ENCODE peak calls at places on chromosomes 2 and 18, in nine cellular contexts. A is GM13976; J is endothelial cell of umbilical vein; D is mesothelial cell of epicardium; K is RWPE1; X is activated CD8-positive, alpha-beta T cell treated with anti-CD3 and anti-CD28 coated beads for 36 hours; Z is K562; V is neural crest cell; B is tibial artery. I is an unnamed sample.

GRCh38 chr2:215790548-215791421 is 222.6 kb downstream of the MREG start:
- DNase-seq in J (no peak), X (no peak), D (no peak), A (no peak), V (no peak), K (no peak), B (no peak), Z (no peak), I (no peak)

GRCh38 chr2:46490521-46491141 is 11.3 kb downstream of the TMEM247 start:
- DNase-seq in A (peak; percentile 70), Z (no peak), K (no peak), X (no peak), B (peak; percentile 87), D (no peak), V (peak; percentile 42), J (no peak), I (no peak)

GRCh38 chr18:57359433-57359832 is 7.1 kb downstream of the ST8SIA3 start:
- DNase-seq in X (no peak), A (no peak), B (no peak), J (no peak), Z (no peak), V (no peak), D (no peak), K (no peak), I (no peak)

GRCh38 chr2:121135168-121135853 is 149.7 kb downstream of the TFCP2L1 start:
- DNase-seq in V (no peak), A (no peak), B (no peak), X (no peak), J (no peak), Z (no peak), D (no peak), K (no peak), I (no peak)

GRCh38 chr2:48194641-48195040 is 288.3 kb upstream of the FBXO11 start:
- DNase-seq in K (no peak), A (no peak), D (no peak), X (no peak), B (no peak), Z (no peak), V (no peak), J (no peak), I (no peak)

GRCh38 chr2:65486282-65486681 is 53.9 kb upstream of the SPRED2 start:
- DNase-seq in D (no peak), V (no peak), B (no peak), J (no peak), Z (no peak), X (no peak), K (no peak), A (no peak), I (no peak)

GRCh38 chr2:178946494-178946893 is 103.4 kb downstream of the CCDC141 start:
- DNase-seq in J (no peak), V (no peak), Z (no peak), K (no peak), B (no peak), A (no peak), X (no peak), D (no peak), I (no peak)

GRCh38 chr18:741931-742512 is 29.6 kb upstream of the ENOSF1 start:
- DNase-seq in D (no peak), X (no peak), A (peak; percentile 62), J (peak; percentile 78), K (peak; percentile 53), Z (peak; percentile 64), V (no peak), B (no peak), I (no peak)

GRCh38 chr2:38074047-38074774 is 1.7 kb downstream of the CYP1B1 start:
- DNase-seq in A (peak; percentile 43), J (no peak), K (no peak), Z (no peak), X (peak; percentile 19), B (no peak), V (peak; percentile 11), D (no peak), I (no peak)

GRCh38 chr2:219739061-219739460 is 111.6 kb downstream of the SLC4A3 start:
- DNase-seq in Z (no peak), V (no peak), J (no peak), X (no peak), K (no peak), B (no peak), A (no peak), D (no peak), I (no peak)

GRCh38 chr2:171134624-171135230 is 26.0 kb downstream of the TLK1 start:
- DNase-seq in J (no peak), D (no peak), Z (no peak), K (no peak), X (no peak), V (no peak), A (no peak), B (no peak), I (no peak)

GRCh38 chr18:79566841-79567370 is 112.7 kb upstream of the CTDP1 start:
- DNase-seq in Z (no peak), D (no peak), A (no peak), J (no peak), V (no peak), B (no peak), K (no peak), X (no peak), I (peak; percentile 52)

DNA sequence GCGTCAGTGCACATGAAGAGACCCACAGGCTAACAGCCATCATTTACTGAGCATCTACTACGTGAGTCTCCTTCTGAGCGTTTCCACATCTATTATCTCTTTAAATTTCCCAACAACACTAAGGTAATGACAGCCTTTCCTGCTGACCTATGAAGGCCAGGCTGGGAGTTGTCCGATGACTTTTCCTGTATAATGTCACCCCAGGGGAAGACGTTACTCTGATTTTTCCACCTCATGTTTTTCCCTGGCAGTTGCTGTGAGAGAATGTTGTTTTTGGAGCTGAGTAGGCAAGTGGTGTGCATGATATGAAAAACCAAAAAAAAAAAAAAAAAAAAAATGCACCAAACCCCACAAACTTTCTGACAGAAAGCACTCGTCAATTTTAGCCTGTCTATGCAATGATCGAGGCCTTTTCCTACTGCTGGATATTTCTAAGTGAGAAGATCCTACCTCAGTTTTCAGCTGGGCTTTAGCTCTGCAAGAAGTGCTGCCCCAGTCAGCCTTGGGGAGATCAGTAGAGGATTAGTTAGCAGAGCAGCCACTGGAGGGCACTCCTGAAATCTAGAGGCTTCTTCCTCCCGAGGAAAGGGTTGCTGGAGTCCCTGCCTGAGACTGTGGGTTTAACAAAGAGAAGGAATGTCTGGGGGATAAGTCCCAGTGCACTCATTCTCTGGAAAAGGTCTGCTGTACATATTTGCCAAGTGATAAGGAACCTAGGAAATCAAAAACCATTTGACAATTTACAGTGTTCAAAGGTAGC is 207.5 kb downstream of the SLC8A1 start:
- DNase-seq in B (peak; percentile 82), Z (no peak), D (no peak), V (no peak), J (peak; percentile 71), X (peak; percentile 33), K (peak; percentile 36), A (peak; percentile 30), I (no peak)
- TF ChIP-seq CTCF in B (peak; percentile 57), Z (no peak), D (no peak), V (peak; percentile 62), J (peak; percentile 64), X (peak; percentile 15), K (peak; percentile 42), A (peak; percentile 53), I (peak; percentile 85)

GRCh38 chr2:15702452-15702851 is 110.8 kb downstream of the DDX1 start:
- DNase-seq in A (no peak), K (no peak), Z (no peak), J (no peak), X (no peak), V (no peak), D (no peak), B (no peak), I (no peak)
- TF ChIP-seq CTCF in A (no peak), K (no peak), Z (no peak), J (no peak), X (no peak), V (no peak), D (no peak), B (no peak), I (no peak)

GRCh38 chr18:32301361-32301760 is 111.5 kb downstream of the MEP1B start:
- DNase-seq in D (no peak), J (no peak), Z (no peak), X (no peak), B (no peak), A (no peak), V (no peak), K (no peak), I (no peak)

GRCh38 chr18:32297851-32298250 is 108.0 kb downstream of the MEP1B start:
- DNase-seq in Z (no peak), X (no peak), A (no peak), B (no peak), K (no peak), D (no peak), J (no peak), V (no peak), I (no peak)

GRCh38 chr18:32298289-32298688 is 108.5 kb downstream of the MEP1B start:
- DNase-seq in V (no peak), B (no peak), J (no peak), Z (no peak), X (no peak), D (no peak), A (no peak), K (no peak), I (no peak)

GRCh38 chr18:32300914-32301313 is 111.1 kb downstream of the MEP1B start:
- DNase-seq in V (no peak), J (no peak), Z (no peak), A (no peak), D (no peak), X (no peak), B (no peak), K (no peak), I (no peak)

DNA sequence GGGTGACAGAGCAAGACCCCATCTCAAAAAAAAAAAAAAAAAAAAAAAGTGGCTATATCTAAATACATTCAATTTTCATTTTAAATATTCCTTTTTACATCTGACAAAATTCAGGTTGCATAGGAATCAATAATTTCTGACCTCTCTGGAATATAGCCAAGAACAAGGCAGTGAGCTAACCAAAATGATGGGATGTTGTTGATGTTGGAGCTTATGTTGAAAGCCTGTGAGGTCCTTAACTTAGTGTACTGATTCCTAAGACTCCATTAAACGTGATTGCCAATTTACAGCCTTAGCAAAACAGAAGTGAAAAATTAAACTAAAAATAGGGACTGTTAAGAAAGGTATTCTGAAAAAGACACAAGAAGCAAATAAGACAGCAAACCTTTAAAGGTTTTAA is 109.7 kb downstream of the MEP1B start:
- DNase-seq in A (no peak), J (no peak), Z (no peak), B (no peak), K (no peak), V (no peak), X (no peak), D (no peak), I (no peak)
- TF ChIP-seq CTCF in A (no peak), J (no peak), Z (no peak), B (no peak), K (no peak), V (no peak), X (no peak), D (no peak), I (no peak)

GRCh38 chr18:69845588-69846506 is 101.8 kb downstream of the CD226 start:
- DNase-seq in X (no peak), Z (no peak), A (no peak), D (no peak), V (no peak), K (no peak), B (no peak), J (no peak), I (no peak)
- TF ChIP-seq CTCF in X (no peak), Z (no peak), A (no peak), D (no peak), V (no peak), K (no peak), B (no peak), J (no peak), I (peak; percentile 47)

GRCh38 chr2:234293973-234294372 is 202.9 kb downstream of the ARL4C start:
- DNase-seq in J (peak; percentile 15), D (no peak), V (no peak), A (no peak), X (no peak), K (no peak), B (no peak), Z (no peak), I (no peak)
- TF ChIP-seq CTCF in J (no peak), D (no peak), V (peak; percentile 21), A (no peak), X (no peak), K (no peak), B (no peak), Z (no peak), I (peak; percentile 29)